ENCODE peak calls at places on chromosomes 6 and 20, in ten cellular contexts. One of them, this sample, is unnamed.

GRCh38 chr6:77326029-77326428 is 137.3 kb downstream of the HTR1B start:
- DNase-seq in GM12865: no peak
- DNase-seq in AG09309: no peak
- DNase-seq in heart left ventricle: no peak
- DNase-seq in mucosa of descending colon: no peak
- DNase-seq in endodermal cell: no peak
- DNase-seq in fibroblast of pulmonary artery: no peak
- DNase-seq in testis: no peak
- DNase-seq in gastrocnemius medialis: no peak
- DNase-seq in BE2C: no peak
- DNase-seq in this sample: no peak

GRCh38 chr6:53369876-53370515 is 21.2 kb upstream of the ELOVL5 start:
- DNase-seq in GM12865: no peak
- DNase-seq in AG09309: no peak
- DNase-seq in heart left ventricle: no peak
- DNase-seq in mucosa of descending colon: no peak
- DNase-seq in endodermal cell: no peak
- DNase-seq in fibroblast of pulmonary artery: no peak
- DNase-seq in testis: no peak
- DNase-seq in gastrocnemius medialis: no peak
- DNase-seq in BE2C: no peak
- DNase-seq in this sample: no peak

GRCh38 chr6:90131614-90132423 is 164.8 kb downstream of the BACH2 start:
- DNase-seq in GM12865: no peak
- DNase-seq in AG09309: peak
- DNase-seq in heart left ventricle: peak
- DNase-seq in mucosa of descending colon: peak
- DNase-seq in endodermal cell: no peak
- DNase-seq in fibroblast of pulmonary artery: no peak
- DNase-seq in testis: no peak
- DNase-seq in gastrocnemius medialis: peak
- DNase-seq in BE2C: no peak
- DNase-seq in this sample: peak

GRCh38 chr20:19828233-19828632 is 70.2 kb downstream of the RIN2 start:
- DNase-seq in GM12865: peak
- DNase-seq in AG09309: no peak
- DNase-seq in heart left ventricle: no peak
- DNase-seq in mucosa of descending colon: no peak
- DNase-seq in endodermal cell: no peak
- DNase-seq in fibroblast of pulmonary artery: peak
- DNase-seq in testis: no peak
- DNase-seq in gastrocnemius medialis: no peak
- DNase-seq in BE2C: no peak
- DNase-seq in this sample: no peak

GRCh38 chr20:35018578-35019371 is 63.1 kb downstream of the MYH7B start:
- DNase-seq in GM12865: no peak
- DNase-seq in AG09309: no peak
- DNase-seq in heart left ventricle: no peak
- DNase-seq in mucosa of descending colon: no peak
- DNase-seq in endodermal cell: no peak
- DNase-seq in fibroblast of pulmonary artery: no peak
- DNase-seq in testis: no peak
- DNase-seq in gastrocnemius medialis: no peak
- DNase-seq in BE2C: no peak
- DNase-seq in this sample: peak

GRCh38 chr6:28673800-28674671 is 148.4 kb downstream of the GPX5 start:
- DNase-seq in GM12865: peak
- DNase-seq in AG09309: peak
- DNase-seq in heart left ventricle: no peak
- DNase-seq in mucosa of descending colon: peak
- DNase-seq in endodermal cell: peak
- DNase-seq in fibroblast of pulmonary artery: peak
- DNase-seq in testis: peak
- DNase-seq in gastrocnemius medialis: no peak
- DNase-seq in BE2C: peak
- DNase-seq in this sample: no peak

GRCh38 chr6:166864333-166864732 is 92.0 kb downstream of the RNASET2 start:
- DNase-seq in GM12865: no peak
- DNase-seq in AG09309: no peak
- DNase-seq in heart left ventricle: no peak
- DNase-seq in mucosa of descending colon: no peak
- DNase-seq in endodermal cell: no peak
- DNase-seq in fibroblast of pulmonary artery: no peak
- DNase-seq in testis: no peak
- DNase-seq in gastrocnemius medialis: no peak
- DNase-seq in BE2C: no peak
- DNase-seq in this sample: no peak

GRCh38 chr20:49646126-49646525 is 67.6 kb downstream of the B4GALT5 start:
- DNase-seq in GM12865: no peak
- DNase-seq in AG09309: peak
- DNase-seq in heart left ventricle: no peak
- DNase-seq in mucosa of descending colon: no peak
- DNase-seq in endodermal cell: no peak
- DNase-seq in fibroblast of pulmonary artery: peak
- DNase-seq in testis: no peak
- DNase-seq in gastrocnemius medialis: no peak
- DNase-seq in BE2C: no peak
- DNase-seq in this sample: no peak

GRCh38 chr6:163825033-163825432 is 410.5 kb downstream of the QKI start:
- DNase-seq in GM12865: no peak
- DNase-seq in AG09309: peak
- DNase-seq in heart left ventricle: no peak
- DNase-seq in mucosa of descending colon: no peak
- DNase-seq in endodermal cell: peak
- DNase-seq in fibroblast of pulmonary artery: no peak
- DNase-seq in testis: no peak
- DNase-seq in gastrocnemius medialis: no peak
- DNase-seq in BE2C: no peak
- DNase-seq in this sample: no peak

GRCh38 chr6:142567476-142567875 is 265.7 kb downstream of the ADGRG6 start:
- DNase-seq in GM12865: no peak
- DNase-seq in AG09309: no peak
- DNase-seq in heart left ventricle: no peak
- DNase-seq in mucosa of descending colon: no peak
- DNase-seq in endodermal cell: no peak
- DNase-seq in fibroblast of pulmonary artery: no peak
- DNase-seq in testis: no peak
- DNase-seq in gastrocnemius medialis: no peak
- DNase-seq in BE2C: no peak
- DNase-seq in this sample: no peak

GRCh38 chr20:47737923-47738322 is 47.4 kb downstream of the SULF2 start:
- DNase-seq in GM12865: no peak
- DNase-seq in AG09309: no peak
- DNase-seq in heart left ventricle: no peak
- DNase-seq in mucosa of descending colon: no peak
- DNase-seq in endodermal cell: no peak
- DNase-seq in fibroblast of pulmonary artery: no peak
- DNase-seq in testis: no peak
- DNase-seq in gastrocnemius medialis: no peak
- DNase-seq in BE2C: no peak
- DNase-seq in this sample: no peak

DNA sequence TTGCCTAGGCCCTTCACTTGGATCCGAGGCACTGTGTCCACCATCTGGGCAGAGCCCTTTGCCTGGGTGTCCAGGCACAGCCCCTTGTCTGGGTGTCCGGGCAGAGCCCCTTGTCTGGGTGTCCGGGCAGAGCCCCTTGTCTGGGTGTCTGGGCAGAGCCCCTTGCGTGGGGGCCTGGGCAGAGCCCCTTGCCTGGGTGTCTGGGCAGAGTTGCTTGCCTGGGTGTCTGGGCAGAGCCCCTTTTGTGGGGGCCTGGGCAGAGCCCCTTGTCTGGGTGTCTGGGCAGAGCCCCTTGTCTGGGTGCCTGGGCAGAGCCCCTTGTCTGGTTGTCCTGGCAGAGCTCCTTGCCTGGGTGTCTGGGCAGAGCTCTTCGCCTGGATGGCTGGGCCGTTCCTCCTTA is 443.4 kb upstream of the CDH4 start:
- DNase-seq in GM12865: no peak
- DNase-seq in AG09309: no peak
- DNase-seq in heart left ventricle: no peak
- DNase-seq in mucosa of descending colon: no peak
- DNase-seq in endodermal cell: no peak
- DNase-seq in fibroblast of pulmonary artery: no peak
- DNase-seq in testis: no peak
- DNase-seq in gastrocnemius medialis: no peak
- DNase-seq in BE2C: no peak
- DNase-seq in this sample: no peak
- H3K4me3 ChIP-seq in GM12865: no peak
- H3K4me3 ChIP-seq in AG09309: no peak
- H3K4me3 ChIP-seq in heart left ventricle: no peak
- H3K4me3 ChIP-seq in mucosa of descending colon: no peak
- H3K4me3 ChIP-seq in endodermal cell: no peak
- H3K4me3 ChIP-seq in fibroblast of pulmonary artery: no peak
- H3K4me3 ChIP-seq in testis: no peak
- H3K4me3 ChIP-seq in gastrocnemius medialis: no peak
- H3K4me3 ChIP-seq in BE2C: no peak
- H3K4me3 ChIP-seq in this sample: no peak

GRCh38 chr6:81743649-81744048 is 8.8 kb downstream of the TENT5A start:
- DNase-seq in GM12865: no peak
- DNase-seq in AG09309: no peak
- DNase-seq in heart left ventricle: no peak
- DNase-seq in mucosa of descending colon: no peak
- DNase-seq in endodermal cell: no peak
- DNase-seq in fibroblast of pulmonary artery: no peak
- DNase-seq in testis: no peak
- DNase-seq in gastrocnemius medialis: no peak
- DNase-seq in BE2C: no peak
- DNase-seq in this sample: no peak

GRCh38 chr6:81736428-81736827 is 16.1 kb downstream of the TENT5A start:
- DNase-seq in GM12865: no peak
- DNase-seq in AG09309: no peak
- DNase-seq in heart left ventricle: no peak
- DNase-seq in mucosa of descending colon: no peak
- DNase-seq in endodermal cell: no peak
- DNase-seq in fibroblast of pulmonary artery: no peak
- DNase-seq in testis: no peak
- DNase-seq in gastrocnemius medialis: no peak
- DNase-seq in BE2C: no peak
- DNase-seq in this sample: no peak

GRCh38 chr6:81741689-81742088 is 10.8 kb downstream of the TENT5A start:
- DNase-seq in GM12865: no peak
- DNase-seq in AG09309: no peak
- DNase-seq in heart left ventricle: no peak
- DNase-seq in mucosa of descending colon: no peak
- DNase-seq in endodermal cell: no peak
- DNase-seq in fibroblast of pulmonary artery: no peak
- DNase-seq in testis: no peak
- DNase-seq in gastrocnemius medialis: no peak
- DNase-seq in BE2C: no peak
- DNase-seq in this sample: no peak

GRCh38 chr6:81735756-81736380 is 16.6 kb downstream of the TENT5A start:
- DNase-seq in GM12865: no peak
- DNase-seq in AG09309: no peak
- DNase-seq in heart left ventricle: no peak
- DNase-seq in mucosa of descending colon: no peak
- DNase-seq in endodermal cell: no peak
- DNase-seq in fibroblast of pulmonary artery: peak
- DNase-seq in testis: no peak
- DNase-seq in gastrocnemius medialis: no peak
- DNase-seq in BE2C: no peak
- DNase-seq in this sample: no peak

DNA sequence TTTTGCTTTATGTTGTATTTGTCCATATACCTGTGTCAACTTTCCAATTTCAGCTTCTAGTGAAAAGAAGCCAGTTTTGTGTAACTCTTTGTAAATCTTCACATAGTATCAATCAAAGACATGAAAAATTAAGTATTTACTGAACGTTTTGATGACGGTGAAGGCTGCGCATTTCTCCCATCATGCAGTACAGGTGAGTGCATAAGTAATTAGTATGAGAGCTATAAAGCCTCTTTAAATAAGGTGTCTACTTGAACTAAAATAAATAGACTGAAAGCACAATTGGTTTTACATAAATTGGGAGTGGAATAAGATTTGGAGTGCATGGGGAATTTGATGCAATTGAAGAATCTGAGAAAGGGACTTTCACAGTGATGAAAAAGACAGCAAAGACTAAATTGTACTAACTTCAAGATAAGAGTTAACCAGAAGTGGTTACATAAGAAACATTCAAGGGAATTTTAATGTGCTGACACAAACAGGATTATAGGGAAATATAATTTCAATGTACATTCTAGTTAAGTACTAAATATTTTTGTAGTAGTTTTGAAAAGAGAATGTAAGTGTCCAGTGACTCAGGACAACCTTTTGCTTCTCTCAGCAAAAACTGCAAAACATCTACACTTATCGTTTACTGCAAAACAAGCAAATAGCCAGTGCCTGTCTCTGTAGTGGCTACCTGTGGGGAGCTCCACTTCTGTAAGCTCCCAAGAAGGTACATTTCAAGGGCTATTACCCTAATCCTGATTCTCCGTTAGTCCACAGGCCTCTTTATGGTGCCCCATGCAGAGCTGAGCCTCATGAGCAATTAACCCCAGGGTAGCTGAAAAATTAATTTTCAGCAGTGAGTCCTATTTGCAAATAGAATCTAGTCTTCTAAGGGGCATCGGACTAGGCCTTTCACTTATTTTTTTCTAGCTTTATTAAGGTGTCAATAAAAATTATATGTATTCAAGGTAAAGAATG is 13.0 kb downstream of the TENT5A start:
- DNase-seq in GM12865: no peak
- DNase-seq in AG09309: no peak
- DNase-seq in heart left ventricle: no peak
- DNase-seq in mucosa of descending colon: no peak
- DNase-seq in endodermal cell: no peak
- DNase-seq in fibroblast of pulmonary artery: no peak
- DNase-seq in testis: no peak
- DNase-seq in gastrocnemius medialis: no peak
- DNase-seq in BE2C: no peak
- DNase-seq in this sample: no peak
- H3K4me3 ChIP-seq in GM12865: no peak
- H3K4me3 ChIP-seq in AG09309: no peak
- H3K4me3 ChIP-seq in heart left ventricle: no peak
- H3K4me3 ChIP-seq in mucosa of descending colon: no peak
- H3K4me3 ChIP-seq in endodermal cell: no peak
- H3K4me3 ChIP-seq in fibroblast of pulmonary artery: no peak
- H3K4me3 ChIP-seq in testis: no peak
- H3K4me3 ChIP-seq in gastrocnemius medialis: no peak
- H3K4me3 ChIP-seq in BE2C: no peak
- H3K4me3 ChIP-seq in this sample: no peak

GRCh38 chr6:157725836-157726235 is 97.2 kb upstream of the SNX9 start:
- DNase-seq in GM12865: no peak
- DNase-seq in AG09309: no peak
- DNase-seq in heart left ventricle: no peak
- DNase-seq in mucosa of descending colon: no peak
- DNase-seq in endodermal cell: peak
- DNase-seq in fibroblast of pulmonary artery: no peak
- DNase-seq in testis: no peak
- DNase-seq in gastrocnemius medialis: no peak
- DNase-seq in BE2C: no peak
- DNase-seq in this sample: peak
- H3K4me3 ChIP-seq in GM12865: no peak
- H3K4me3 ChIP-seq in AG09309: no peak
- H3K4me3 ChIP-seq in heart left ventricle: no peak
- H3K4me3 ChIP-seq in mucosa of descending colon: no peak
- H3K4me3 ChIP-seq in endodermal cell: no peak
- H3K4me3 ChIP-seq in fibroblast of pulmonary artery: no peak
- H3K4me3 ChIP-seq in testis: no peak
- H3K4me3 ChIP-seq in gastrocnemius medialis: no peak
- H3K4me3 ChIP-seq in BE2C: no peak
- H3K4me3 ChIP-seq in this sample: no peak

GRCh38 chr20:2458919-2459499 is 11.6 kb downstream of the SNRPB start:
- DNase-seq in GM12865: no peak
- DNase-seq in AG09309: no peak
- DNase-seq in heart left ventricle: no peak
- DNase-seq in mucosa of descending colon: no peak
- DNase-seq in endodermal cell: no peak
- DNase-seq in fibroblast of pulmonary artery: no peak
- DNase-seq in testis: no peak
- DNase-seq in gastrocnemius medialis: no peak
- DNase-seq in BE2C: no peak
- DNase-seq in this sample: no peak
- H3K4me3 ChIP-seq in GM12865: no peak
- H3K4me3 ChIP-seq in AG09309: no peak
- H3K4me3 ChIP-seq in heart left ventricle: no peak
- H3K4me3 ChIP-seq in mucosa of descending colon: no peak
- H3K4me3 ChIP-seq in endodermal cell: no peak
- H3K4me3 ChIP-seq in fibroblast of pulmonary artery: no peak
- H3K4me3 ChIP-seq in testis: no peak
- H3K4me3 ChIP-seq in gastrocnemius medialis: no peak
- H3K4me3 ChIP-seq in BE2C: no peak
- H3K4me3 ChIP-seq in this sample: no peak